ENCODE peak calls at places on chromosome 1, in six cellular contexts. C is NCI-H1436; Y is neural progenitor cell; H is HEK293T; A is activated T-cell treated with anti-CD3 and anti-CD28 coated beads, Interleukin-2, amount 50 U/mL, for 72 hours; I is kidney tubule cell. V is an unnamed sample.

GRCh38 chr1:12181568-12181967 is 14.8 kb downstream of the TNFRSF1B start:
- DNase-seq in C (no peak), Y (no peak), H (no peak), A (no peak), I (no peak), V (no peak)

GRCh38 chr1:163928080-163928479 is 606.3 kb downstream of the NUF2 start:
- DNase-seq in C (peak), Y (no peak), H (no peak), A (no peak), I (no peak), V (no peak)

GRCh38 chr1:35807614-35808375 is at the start of gene AGO4:
- DNase-seq in C (peak), Y (peak), H (peak), A (peak), I (peak), V (no peak)

GRCh38 chr1:5619469-5619868 is 372.8 kb downstream of the NPHP4 start:
- DNase-seq in C (no peak), Y (no peak), H (no peak), A (no peak), I (no peak), V (no peak)

GRCh38 chr1:165356876-165357275 is 361 bp upstream of the LMX1A start:
- DNase-seq in C (no peak), Y (peak), H (no peak), A (no peak), I (no peak), V (no peak)

GRCh38 chr1:41423511-41424191 is 60.8 kb downstream of the EDN2 start:
- DNase-seq in C (no peak), Y (peak), H (no peak), A (no peak), I (no peak), V (no peak)

GRCh38 chr1:30763654-30764248 is 6.2 kb upstream of the LAPTM5 start:
- DNase-seq in C (no peak), Y (no peak), H (no peak), A (no peak), I (no peak), V (peak)

GRCh38 chr1:19062258-19063029 is 106.0 kb upstream of the IFFO2 start:
- DNase-seq in C (no peak), Y (no peak), H (no peak), A (peak), I (no peak), V (no peak)

GRCh38 chr1:22652881-22653316 is at the start of gene C1QB:
- DNase-seq in C (no peak), Y (no peak), H (no peak), A (no peak), I (no peak), V (no peak)

GRCh38 chr1:201361652-201362504 is 15.6 kb downstream of the TNNT2 start:
- DNase-seq in C (peak), Y (peak), H (peak), A (peak), I (peak), V (peak)

GRCh38 chr1:31007462-31007991 is 58.0 kb downstream of the PUM1 start:
- DNase-seq in C (no peak), Y (no peak), H (no peak), A (no peak), I (peak), V (peak)

GRCh38 chr1:210328746-210329488 is at the start of gene HHAT:
- DNase-seq in C (peak), Y (peak), H (peak), A (peak), I (peak), V (peak)

GRCh38 chr1:182084487-182085316 is 23.2 kb upstream of the ZNF648 start:
- DNase-seq in C (peak), Y (peak), H (peak), A (peak), I (peak), V (peak)

GRCh38 chr1:57845041-57845440 is 421.2 kb upstream of the DAB1 start:
- DNase-seq in C (no peak), Y (no peak), H (no peak), A (no peak), I (peak), V (peak)

GRCh38 chr1:201898240-201898894 is 9.7 kb downstream of the SHISA4 start:
- DNase-seq in C (no peak), Y (no peak), H (no peak), A (no peak), I (no peak), V (no peak)

GRCh38 chr1:221602866-221603265 is 139.0 kb downstream of the DUSP10 start:
- DNase-seq in C (no peak), Y (no peak), H (no peak), A (no peak), I (no peak), V (peak)

GRCh38 chr1:86714159-86714558 is 9.8 kb downstream of the SH3GLB1 start:
- DNase-seq in C (no peak), Y (no peak), H (no peak), A (no peak), I (no peak), V (peak)

GRCh38 chr1:22870201-22870871 is 102.3 kb downstream of the LACTBL1 start:
- DNase-seq in C (no peak), Y (no peak), H (no peak), A (no peak), I (peak), V (peak)

GRCh38 chr1:236717811-236718210 is 31.5 kb downstream of the ACTN2 start:
- DNase-seq in C (no peak), Y (no peak), H (no peak), A (no peak), I (no peak), V (no peak)

GRCh38 chr1:194568610-194569009 is 1382.2 kb upstream of the B3GALT2 start:
- DNase-seq in C (no peak), Y (peak), H (no peak), A (no peak), I (no peak), V (no peak)

GRCh38 chr1:95033843-95034242 is 38.9 kb downstream of the ALG14 start:
- DNase-seq in C (no peak), Y (no peak), H (no peak), A (no peak), I (peak), V (no peak)

GRCh38 chr1:224466151-224466550 is 31.6 kb upstream of the WDR26 start:
- DNase-seq in C (peak), Y (no peak), H (no peak), A (no peak), I (no peak), V (no peak)

GRCh38 chr1:17244826-17245740 is 3.8 kb upstream of the PADI3 start:
- DNase-seq in C (no peak), Y (peak), H (no peak), A (no peak), I (peak), V (no peak)

GRCh38 chr1:35885961-35886558 is 3.1 kb downstream of the AGO1 start:
- DNase-seq in C (no peak), Y (peak), H (no peak), A (no peak), I (no peak), V (no peak)

GRCh38 chr1:19193004-19193403 is 17.1 kb downstream of the UBR4 start:
- DNase-seq in C (no peak), Y (no peak), H (no peak), A (no peak), I (no peak), V (no peak)

GRCh38 chr1:21299007-21299406 is 8.7 kb upstream of the ECE1 start:
- DNase-seq in C (peak), Y (no peak), H (no peak), A (no peak), I (peak), V (peak)

GRCh38 chr1:89548486-89548857 is 23.8 kb downstream of the LRRC8B start:
- DNase-seq in C (no peak), Y (no peak), H (no peak), A (no peak), I (no peak), V (no peak)

GRCh38 chr1:8462298-8462946 is 144.5 kb downstream of the SLC45A1 start:
- DNase-seq in C (no peak), Y (no peak), H (no peak), A (no peak), I (peak), V (peak)

GRCh38 chr1:14538335-14538734 is 60.1 kb upstream of the KAZN start:
- DNase-seq in C (no peak), Y (no peak), H (no peak), A (no peak), I (no peak), V (no peak)

GRCh38 chr1:192747305-192747704 is 61.5 kb upstream of the RGS2 start:
- DNase-seq in C (no peak), Y (no peak), H (no peak), A (no peak), I (peak), V (peak)

GRCh38 chr1:86741947-86742572 is 37.7 kb downstream of the SH3GLB1 start:
- DNase-seq in C (no peak), Y (peak), H (no peak), A (peak), I (peak), V (peak)

GRCh38 chr1:56929492-56929891 is 36.3 kb downstream of the C8B start:
- DNase-seq in C (no peak), Y (no peak), H (no peak), A (no peak), I (no peak), V (no peak)

GRCh38 chr1:172145231-172145651 is 275.2 kb upstream of the C1orf105 start:
- DNase-seq in C (no peak), Y (no peak), H (no peak), A (no peak), I (no peak), V (no peak)

GRCh38 chr1:2415801-2416208 is 3.4 kb upstream of the PEX10 start:
- DNase-seq in C (no peak), Y (no peak), H (no peak), A (peak), I (no peak), V (no peak)

GRCh38 chr1:223022641-223023473 is 120.2 kb downstream of the TLR5 start:
- DNase-seq in C (no peak), Y (peak), H (peak), A (no peak), I (no peak), V (peak)

GRCh38 chr1:46043491-46044017 is 88.9 kb downstream of the PIK3R3 start:
- DNase-seq in C (no peak), Y (no peak), H (no peak), A (no peak), I (no peak), V (no peak)

GRCh38 chr1:8200317-8201115 is 117.4 kb upstream of the SLC45A1 start:
- DNase-seq in C (no peak), Y (no peak), H (no peak), A (no peak), I (no peak), V (no peak)

GRCh38 chr1:8671313-8671917 is 146.0 kb downstream of the RERE start:
- DNase-seq in C (peak), Y (peak), H (peak), A (no peak), I (peak), V (peak)